ENCODE peak calls at places on chromosomes 13 and 19, in eight cellular contexts. Z is AG20443; D is iris pigment epithelial cell; G is putamen; M is fibroblast of mammary gland; S is RCC 7860; F is CMK; V is stimulated activated CD4-positive, alpha-beta T cell treated with anti-CD3 and anti-CD28 coated beads, TNF-alpha, amount 100 ng/mL, for 48 hours. P is an unnamed sample.

GRCh38 chr13:111006508-111007031 is 91.7 kb upstream of the ANKRD10 start:
- DNase-seq in Z (peak), D (peak), G (no peak), M (peak), S (no peak), F (no peak), V (no peak), P (no peak)

GRCh38 chr13:41384749-41385503 is 72.4 kb upstream of the RGCC start:
- DNase-seq in Z (peak), D (peak), G (no peak), M (peak), S (no peak), F (no peak), V (no peak), P (no peak)

GRCh38 chr19:42313840-42314755 is 989 bp downstream of the TMEM145 start:
- DNase-seq in Z (no peak), D (no peak), G (no peak), M (no peak), S (no peak), F (no peak), V (no peak), P (no peak)

GRCh38 chr13:110371550-110372465 is 64.7 kb downstream of the COL4A2 start:
- DNase-seq in Z (no peak), D (peak), G (no peak), M (no peak), S (peak), F (no peak), V (no peak), P (no peak)

GRCh38 chr13:78768950-78769349 is 110.0 kb upstream of the OBI1 start:
- DNase-seq in Z (no peak), D (no peak), G (no peak), M (no peak), S (no peak), F (no peak), V (no peak), P (no peak)

GRCh38 chr19:45142728-45143115 is 18.1 kb downstream of the NKPD1 start:
- DNase-seq in Z (peak), D (no peak), G (no peak), M (peak), S (no peak), F (no peak), V (no peak), P (no peak)

GRCh38 chr19:13051581-13052165 is 51.0 kb downstream of the LYL1 start:
- DNase-seq in Z (no peak), D (peak), G (no peak), M (no peak), S (peak), F (no peak), V (peak), P (no peak)

GRCh38 chr19:55702131-55702627 is 27.2 kb downstream of the EPN1 start:
- DNase-seq in Z (no peak), D (no peak), G (no peak), M (no peak), S (no peak), F (peak), V (no peak), P (no peak)

GRCh38 chr19:49678970-49679831 is 2.1 kb downstream of the PRMT1 start:
- DNase-seq in Z (no peak), D (no peak), G (no peak), M (no peak), S (no peak), F (no peak), V (no peak), P (no peak)

GRCh38 chr19:45213031-45213430 is 32.2 kb downstream of the EXOC3L2 start:
- DNase-seq in Z (no peak), D (no peak), G (no peak), M (no peak), S (no peak), F (no peak), V (no peak), P (no peak)

GRCh38 chr19:10780368-10780767 is 55.6 kb downstream of the TMED1 start:
- DNase-seq in Z (no peak), D (peak), G (peak), M (peak), S (no peak), F (peak), V (no peak), P (peak)

GRCh38 chr19:40213882-40214570 is 4.2 kb downstream of the TTC9B start:
- DNase-seq in Z (no peak), D (no peak), G (no peak), M (no peak), S (no peak), F (no peak), V (no peak), P (no peak)

GRCh38 chr19:4115050-4115817 is 8.7 kb downstream of the MAP2K2 start:
- DNase-seq in Z (no peak), D (no peak), G (peak), M (no peak), S (no peak), F (no peak), V (peak), P (no peak)

GRCh38 chr19:17209126-17210036 is 5.8 kb upstream of the USE1 start:
- DNase-seq in Z (peak), D (peak), G (no peak), M (peak), S (no peak), F (peak), V (peak), P (peak)

GRCh38 chr19:50301607-50301971 is 27.6 kb downstream of the KCNC3 start:
- DNase-seq in Z (no peak), D (no peak), G (no peak), M (no peak), S (no peak), F (no peak), V (no peak), P (no peak)

GRCh38 chr19:16338470-16339360 is 14.1 kb downstream of the KLF2 start:
- DNase-seq in Z (peak), D (peak), G (no peak), M (peak), S (peak), F (no peak), V (peak), P (peak)

GRCh38 chr19:49468199-49468598 is 5.8 kb upstream of the FLT3LG start:
- DNase-seq in Z (no peak), D (no peak), G (no peak), M (no peak), S (no peak), F (no peak), V (no peak), P (no peak)

GRCh38 chr13:24106429-24106828 is 54.1 kb upstream of the SPATA13 start:
- DNase-seq in Z (no peak), D (no peak), G (no peak), M (no peak), S (no peak), F (no peak), V (no peak), P (no peak)

GRCh38 chr13:113857531-113858195 is 6.2 kb downstream of the GAS6 start:
- DNase-seq in Z (no peak), D (no peak), G (no peak), M (no peak), S (no peak), F (no peak), V (no peak), P (no peak)

GRCh38 chr19:50266896-50267295 is 62.3 kb downstream of the KCNC3 start:
- DNase-seq in Z (no peak), D (no peak), G (no peak), M (no peak), S (no peak), F (no peak), V (peak), P (no peak)

GRCh38 chr13:46307554-46307953 is 79.5 kb downstream of the RUBCNL start:
- DNase-seq in Z (no peak), D (no peak), G (no peak), M (peak), S (no peak), F (no peak), V (no peak), P (no peak)

GRCh38 chr19:39156230-39156890 is 30.8 kb downstream of the PAK4 start:
- DNase-seq in Z (peak), D (peak), G (no peak), M (peak), S (no peak), F (no peak), V (no peak), P (peak)

GRCh38 chr13:112968910-112969691 is at the start of gene MCF2L:
- DNase-seq in Z (peak), D (peak), G (peak), M (peak), S (no peak), F (no peak), V (peak), P (no peak)

GRCh38 chr19:41367848-41368301 is 3.9 kb upstream of the B9D2 start:
- DNase-seq in Z (peak), D (peak), G (no peak), M (peak), S (peak), F (no peak), V (no peak), P (peak)

P was measured in H54.